ENCODE peak calls at places on chromosomes 12 and 14, in six cellular contexts. P is AG04449; O is HTR-8/SVneo; A is hepatic stellate cell; Y is suprapubic skin; J is activated T-cell treated with anti-CD3 and anti-CD28 coated beads, Interleukin-2, amount 50 U/mL, for 72 hours. V is an unnamed sample.

GRCh38 chr12:81797100-81797499 is 38.0 kb upstream of the PPFIA2 start:
- DNase-seq in P (no peak), O (no peak), A (no peak), Y (no peak), J (no peak), V (no peak)

GRCh38 chr12:22653075-22653474 is 28.1 kb downstream of the ETNK1 start:
- DNase-seq in P (no peak), O (no peak), A (no peak), Y (no peak), J (no peak), V (no peak)

GRCh38 chr12:131092911-131093901 is 139.5 kb downstream of the ADGRD1 start:
- DNase-seq in P (no peak), O (no peak), A (no peak), Y (peak; percentile 69), J (peak; percentile 61), V (no peak)

GRCh38 chr12:94172973-94173372 is 24.6 kb downstream of the PLXNC1 start:
- DNase-seq in P (peak; percentile 94), O (peak; percentile 57), A (peak; percentile 32), Y (no peak), J (no peak), V (no peak)

GRCh38 chr14:24673534-24674203 is 39.7 kb upstream of the GZMB start:
- DNase-seq in P (no peak), O (no peak), A (no peak), Y (no peak), J (peak; percentile 83), V (no peak)

GRCh38 chr14:61003571-61003970 is 22.5 kb downstream of the SLC38A6 start:
- DNase-seq in P (no peak), O (no peak), A (peak; percentile 3), Y (no peak), J (no peak), V (no peak)

GRCh38 chr14:90060312-90060964 is 1.4 kb upstream of the KCNK13 start:
- DNase-seq in P (no peak), O (peak; percentile 43), A (peak; percentile 69), Y (no peak), J (peak; percentile 70), V (peak; percentile 31)

GRCh38 chr12:56029166-56029519 is 8.3 kb downstream of the IKZF4 start:
- DNase-seq in P (no peak), O (no peak), A (peak; percentile 40), Y (no peak), J (no peak), V (no peak)

GRCh38 chr14:54374117-54374884 is 22.5 kb upstream of the CDKN3 start:
- DNase-seq in P (no peak), O (no peak), A (no peak), Y (no peak), J (no peak), V (no peak)

GRCh38 chr14:39396448-39396847 is 35.8 kb downstream of the FBXO33 start:
- DNase-seq in P (no peak), O (no peak), A (no peak), Y (no peak), J (no peak), V (no peak)

GRCh38 chr12:108855284-108856169 is 1.9 kb downstream of the SSH1 start:
- DNase-seq in P (no peak), O (no peak), A (no peak), Y (no peak), J (no peak), V (no peak)

GRCh38 chr12:112939761-112940357 is 1.6 kb downstream of the OAS3 start:
- DNase-seq in P (no peak), O (no peak), A (no peak), Y (no peak), J (no peak), V (no peak)

GRCh38 chr12:110940296-110940695 is 19.9 kb upstream of the MYL2 start:
- DNase-seq in P (no peak), O (no peak), A (no peak), Y (no peak), J (no peak), V (no peak)

GRCh38 chr12:105204916-105205315 is 31.1 kb downstream of the APPL2 start:
- DNase-seq in P (peak; percentile 49), O (no peak), A (no peak), Y (no peak), J (peak; percentile 22), V (no peak)

GRCh38 chr14:104993306-104993705 is 7.7 kb downstream of the CLBA1 start:
- DNase-seq in P (no peak), O (no peak), A (no peak), Y (no peak), J (no peak), V (no peak)

GRCh38 chr12:30828686-30829085 is 73.9 kb upstream of the CAPRIN2 start:
- DNase-seq in P (no peak), O (no peak), A (no peak), Y (no peak), J (no peak), V (no peak)

V was measured in DMS 273 treated with DMSO at 0.1 percent for 48 hours.